ENCODE peak calls at places on chromosomes 7 and 10, in five cellular contexts. O, R, G, Y and Z are unnamed samples. For H3K4me1, the result is how much of the 10 kb centered on the place peaks cover.

GRCh38 chr7:38751416-38751815 is 120.2 kb upstream of the AMPH start:
- DNase-seq in O (no peak), R (no peak), G (no peak), Y (no peak), Z (no peak)

GRCh38 chr10:130656582-130657133 is 520.5 kb downstream of the GLRX3 start:
- DNase-seq in O (no peak), R (no peak), G (no peak), Y (no peak), Z (no peak)

GRCh38 chr10:90993340-90993739 is 72.5 kb upstream of the ANKRD1 start:
- DNase-seq in O (no peak), R (no peak), G (no peak), Y (no peak), Z (no peak)

GRCh38 chr7:101858437-101859385 is 41.3 kb downstream of the CUX1 start:
- DNase-seq in O (no peak), R (no peak), G (no peak), Y (no peak), Z (no peak)

GRCh38 chr7:111752022-111752582 is 189.8 kb upstream of the IMMP2L start:
- DNase-seq in O (no peak), R (peak), G (no peak), Y (peak), Z (peak)

GRCh38 chr10:61752111-61753011 is 89.6 kb downstream of the CABCOCO1 start:
- DNase-seq in O (no peak), R (no peak), G (no peak), Y (peak), Z (no peak)

GRCh38 chr10:106925187-106925586 is 239.3 kb downstream of the SORCS1 start:
- DNase-seq in O (no peak), R (no peak), G (no peak), Y (no peak), Z (no peak)

GRCh38 chr10:53331460-53331859 is 558.9 kb upstream of the MBL2 start:
- DNase-seq in O (no peak), R (no peak), G (no peak), Y (no peak), Z (no peak)

GRCh38 chr7:40804477-40805215 is 669.8 kb downstream of the SUGCT start:
- DNase-seq in O (no peak), R (no peak), G (no peak), Y (no peak), Z (no peak)

GRCh38 chr10:3874988-3875841 is 90.2 kb upstream of the KLF6 start:
- DNase-seq in O (peak), R (no peak), G (no peak), Y (no peak), Z (no peak)

GRCh38 chr7:156012412-156012811 is 200.1 kb upstream of the SHH start:
- DNase-seq in O (no peak), R (no peak), G (no peak), Y (no peak), Z (no peak)

GRCh38 chr7:54932818-54933543 is 85.8 kb upstream of the EGFR start:
- DNase-seq in O (peak), R (peak), G (no peak), Y (peak), Z (peak)

GRCh38 chr10:13206546-13207443 is 27.4 kb downstream of the UCMA start:
- DNase-seq in O (no peak), R (no peak), G (no peak), Y (peak), Z (no peak)

GRCh38 chr10:124903119-124903518 is 38.8 kb upstream of the ZRANB1 start:
- DNase-seq in O (no peak), R (peak), G (no peak), Y (no peak), Z (no peak)

GRCh38 chr7:50336909-50337703 is 32.6 kb downstream of the IKZF1 start:
- DNase-seq in O (no peak), R (no peak), G (no peak), Y (no peak), Z (no peak)
- H3K4me3 ChIP-seq in O (no peak), R (no peak), G (no peak), Y (no peak), Z (no peak)

DNA sequence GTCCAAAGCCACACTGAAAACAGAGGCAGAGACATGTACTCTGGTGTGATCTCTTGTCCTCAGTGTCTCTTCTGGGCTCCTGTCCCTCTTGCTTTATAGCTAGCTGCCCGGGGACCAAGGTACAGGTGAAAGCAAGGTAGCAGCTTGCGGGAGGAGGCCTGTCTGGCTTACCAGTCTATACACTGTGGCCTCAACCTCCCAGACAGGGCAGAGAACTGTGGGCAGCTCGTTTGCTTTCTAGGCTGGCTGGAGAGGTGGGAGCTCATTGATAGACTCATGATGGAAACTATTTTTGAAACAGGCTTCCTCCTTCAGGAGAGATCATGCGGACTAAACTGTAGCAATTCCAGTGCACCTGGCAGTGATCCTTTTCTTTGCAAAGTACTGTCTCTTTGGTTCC is 4.6 kb downstream of the CYREN start:
- DNase-seq in O (no peak), R (no peak), G (no peak), Y (no peak), Z (no peak)
- TF ChIP-seq POLR2A in O (no peak), R (no peak), G (no peak), Y (no peak), Z (no peak)

GRCh38 chr7:88845091-88845490 is 49.6 kb upstream of the TEX47 start:
- DNase-seq in O (no peak), R (no peak), G (no peak), Y (no peak), Z (no peak)
- H3K4me1 ChIP-seq in O (under half), R (under half), G (under half), Y (under half), Z (under half)

DNA sequence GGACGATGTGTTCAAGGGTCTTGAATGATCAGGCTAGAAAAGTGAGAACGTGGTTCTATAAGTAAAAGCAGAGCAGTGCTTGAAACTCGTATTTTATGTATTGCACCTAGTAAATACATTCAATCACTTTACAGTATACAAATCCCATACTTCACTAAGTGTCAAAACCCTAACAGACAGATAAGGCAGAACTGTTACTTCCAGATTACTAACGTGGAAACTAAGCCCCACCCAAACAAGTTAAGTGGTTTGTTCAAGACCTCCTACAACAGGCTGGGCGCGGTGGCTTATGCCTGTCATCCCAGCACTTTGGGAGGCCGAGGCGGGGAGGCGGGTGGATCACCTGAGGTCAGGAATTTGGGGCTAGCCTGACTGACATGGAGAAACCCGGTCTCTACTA is 9.2 kb upstream of the MYO1G start:
- DNase-seq in O (no peak), R (no peak), G (no peak), Y (no peak), Z (no peak)
- H3K4me3 ChIP-seq in O (no peak), R (no peak), G (no peak), Y (no peak), Z (no peak)

DNA sequence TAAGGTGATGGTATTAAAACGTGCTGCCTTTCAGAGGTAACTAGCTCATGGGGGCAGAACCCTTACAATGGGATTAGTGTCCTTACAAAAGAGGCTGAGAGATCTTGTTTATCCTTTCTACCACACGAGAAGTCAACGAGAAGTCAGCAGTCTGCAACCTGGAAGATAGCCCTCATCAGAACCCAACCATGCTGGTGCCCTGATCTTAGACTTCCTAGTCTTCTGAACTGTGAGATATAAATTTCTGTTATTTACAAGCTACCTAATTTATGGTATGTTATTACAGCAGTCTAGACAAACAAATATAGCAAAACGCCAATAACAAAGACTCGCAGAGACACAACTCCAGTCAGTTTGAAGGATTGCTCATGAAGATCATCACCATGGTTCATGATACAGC is 157.5 kb upstream of the TMEM106B start:
- DNase-seq in O (no peak), R (no peak), G (no peak), Y (no peak), Z (no peak)
- TF ChIP-seq POLR2A in O (no peak), R (no peak), G (no peak), Y (no peak), Z (no peak)

DNA sequence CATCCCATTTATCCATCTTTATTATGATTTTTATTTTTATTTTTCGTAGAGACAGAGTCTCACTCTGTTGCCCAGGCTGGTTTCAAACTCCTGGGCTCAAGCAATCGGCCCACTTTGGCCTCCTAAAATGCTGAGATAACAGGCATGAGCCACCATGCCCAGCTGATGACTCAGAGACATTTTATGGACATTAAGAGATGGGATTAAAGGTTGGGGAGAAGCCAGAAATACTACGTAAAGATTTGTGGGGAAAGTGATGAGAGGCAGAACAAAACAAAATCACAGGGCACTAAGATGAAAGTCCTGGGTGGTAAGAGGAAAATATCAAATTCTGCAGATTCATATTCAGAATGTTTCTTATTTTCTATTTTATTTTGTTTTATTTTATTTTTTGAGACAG is 7.6 kb downstream of the WNT8B start:
- DNase-seq in O (no peak), R (no peak), G (no peak), Y (no peak), Z (no peak)
- H3K4me1 ChIP-seq in O (under half), R (under half), G (under half), Y (under half), Z (under half)

GRCh38 chr10:112763916-112764520 is 186.0 kb upstream of the TCF7L2 start:
- DNase-seq in O (no peak), R (no peak), G (no peak), Y (no peak), Z (no peak)
- H3K4me3 ChIP-seq in O (no peak), R (no peak), G (no peak), Y (no peak), Z (no peak)

DNA sequence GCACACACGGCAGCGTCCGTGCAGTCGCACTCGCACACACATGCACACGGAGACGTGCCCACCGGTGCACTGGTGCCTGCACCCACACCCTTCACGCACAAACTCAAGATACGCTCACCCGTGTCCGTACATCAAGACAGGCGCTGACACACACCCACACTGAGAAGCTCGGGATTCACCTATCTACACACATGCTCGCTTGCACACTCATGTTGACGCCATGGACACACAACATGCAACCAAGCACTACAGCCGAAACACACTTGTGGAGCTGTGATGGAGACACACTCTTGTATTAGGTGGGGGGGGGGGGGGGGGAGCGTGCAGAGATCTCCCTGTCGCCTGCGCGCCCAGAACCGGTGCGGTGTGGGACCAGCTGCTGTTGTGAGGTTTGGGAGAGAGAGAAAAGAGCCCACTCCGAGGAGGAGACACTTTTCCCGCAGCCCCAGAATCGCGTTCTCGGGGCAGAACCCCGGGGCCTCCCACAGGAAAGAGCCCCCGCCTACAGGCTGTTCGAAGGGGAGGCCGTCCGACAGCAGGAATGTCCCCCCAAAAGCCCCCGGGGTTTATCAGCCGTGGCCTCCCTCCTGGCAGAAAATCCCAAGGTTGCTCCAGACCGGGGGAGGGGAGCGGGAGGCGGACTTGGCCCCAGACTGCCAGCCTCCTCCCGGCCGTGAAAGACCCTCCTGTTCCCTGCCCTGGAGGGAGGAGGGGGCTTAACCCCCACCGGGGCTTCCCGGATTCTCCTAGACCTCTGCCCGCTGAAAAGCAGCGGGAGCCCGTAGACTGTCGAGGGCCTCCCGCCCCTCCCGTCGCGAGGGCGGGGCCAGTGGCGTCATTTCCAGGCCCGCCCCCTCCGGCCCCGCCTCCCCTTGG is 466 bp upstream of the NFKB2 start:
- DNase-seq in O (peak), R (peak), G (peak), Y (peak), Z (peak)
- TF ChIP-seq POLR2A in O (peak), R (no peak), G (peak), Y (no peak), Z (peak)

GRCh38 chr7:30320392-30320791 is 36.0 kb downstream of the ZNRF2 start:
- DNase-seq in O (no peak), R (no peak), G (no peak), Y (no peak), Z (no peak)
- H3K4me1 ChIP-seq in O (under half), R (under half), G (under half), Y (under half), Z (half or more)